ENCODE peak calls at places on chromosome 4, in seven cellular contexts. N is Peyer's patch, Y is A673, X is astrocyte of the spinal cord, E is tibial artery, H is ovary, I is GM23338. W is an unnamed sample.

GRCh38 chr4:184282251-184282713 is 64.6 kb upstream of the ENPP6 start:
- DNase-seq in N (peak; percentile 79), Y (no peak), X (no peak), H (no peak), I (peak; percentile 54), E (no peak), W (no peak)

GRCh38 chr4:73613130-73613529 is 7.1 kb downstream of the RASSF6 start:
- DNase-seq in I (no peak), H (no peak), E (no peak), N (peak; percentile 67), Y (no peak), X (no peak), W (no peak)

GRCh38 chr4:89863533-89863932 is 26.6 kb upstream of the SNCA start:
- DNase-seq in H (no peak), N (no peak), Y (no peak), E (no peak), I (no peak), X (no peak), W (no peak)

GRCh38 chr4:68267433-68267944 is 22.0 kb upstream of the TMPRSS11B start:
- DNase-seq in N (no peak), I (no peak), Y (no peak), H (no peak), X (peak; percentile 72), E (no peak), W (no peak)

GRCh38 chr4:86909540-86909939 is 17.3 kb upstream of the C4orf36 start:
- DNase-seq in I (no peak), X (no peak), N (no peak), Y (no peak), H (no peak), E (no peak), W (no peak)

GRCh38 chr4:85760521-85760920 is 285.6 kb downstream of the ARHGAP24 start:
- DNase-seq in H (no peak), E (no peak), I (no peak), N (no peak), X (no peak), Y (no peak), W (no peak)

GRCh38 chr4:22869235-22869634 is 176.5 kb downstream of the GBA3 start:
- DNase-seq in H (no peak), I (peak; percentile 64), E (no peak), X (no peak), Y (no peak), N (no peak), W (no peak)

GRCh38 chr4:38743866-38744265 is 38.9 kb downstream of the TLR10 start:
- DNase-seq in H (no peak), X (no peak), Y (no peak), E (no peak), N (no peak), I (no peak), W (no peak)

GRCh38 chr4:40225497-40225896 is 28.7 kb downstream of the RHOH start:
- DNase-seq in H (no peak), X (no peak), E (no peak), N (no peak), Y (no peak), I (no peak), W (no peak)

GRCh38 chr4:445410-445809 is 53.5 kb downstream of the ZNF721 start:
- DNase-seq in X (no peak), N (no peak), E (no peak), I (no peak), H (no peak), Y (no peak), W (no peak)

GRCh38 chr4:121824950-121825349 is 1.3 kb upstream of the CCNA2 start:
- DNase-seq in E (no peak), X (no peak), H (no peak), I (no peak), N (no peak), Y (no peak), W (no peak)

DNA sequence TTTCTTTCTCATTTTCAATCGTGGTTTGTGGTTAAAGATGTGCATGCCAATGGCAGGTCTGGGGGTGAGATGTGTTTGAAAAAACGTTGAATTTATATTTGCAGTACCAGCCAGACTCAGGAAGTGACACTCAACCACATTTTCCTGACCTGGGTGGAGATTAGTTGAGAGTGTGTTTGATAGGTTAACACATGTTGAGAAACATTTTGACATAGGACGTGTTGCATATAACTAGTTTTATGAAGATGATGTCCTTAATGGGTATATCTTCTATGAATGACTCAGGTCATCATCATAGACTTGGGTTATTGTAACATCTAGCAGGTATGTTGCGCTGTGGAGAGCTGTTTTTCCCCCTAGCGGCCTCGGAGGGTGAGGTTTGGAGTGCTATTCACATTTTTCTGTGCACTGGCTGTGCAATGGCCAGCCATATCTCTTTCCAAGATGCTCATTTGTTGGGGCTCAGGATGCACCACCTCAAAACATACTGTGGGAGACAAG is 21.7 kb upstream of the CD38 start:
- DNase-seq in I (no peak), X (peak; percentile 55), H (no peak), N (peak; percentile 67), Y (no peak), E (no peak), W (no peak)
- H3K4me3 ChIP-seq in I (no peak overlapping the region), X (no peak overlapping the region), H (no peak overlapping the region), N (no peak overlapping the region), Y (no peak overlapping the region), E (no peak overlapping the region), W (no peak overlapping the region)

GRCh38 chr4:118774989-118775388 is 60.9 kb downstream of the SEC24D start:
- DNase-seq in Y (no peak), I (no peak), H (no peak), E (no peak), N (no peak), X (peak; percentile 49), W (no peak)

GRCh38 chr4:118774321-118774720 is 61.6 kb downstream of the SEC24D start:
- DNase-seq in H (no peak), E (no peak), I (no peak), Y (no peak), X (no peak), N (no peak), W (no peak)

GRCh38 chr4:118773082-118773792 is 62.7 kb downstream of the SEC24D start:
- DNase-seq in I (no peak), H (no peak), E (no peak), X (no peak), N (no peak), Y (no peak), W (no peak)

GRCh38 chr4:118770741-118771187 is 65.2 kb downstream of the SEC24D start:
- DNase-seq in E (no peak), H (no peak), I (no peak), X (no peak), Y (no peak), N (no peak), W (no peak)

GRCh38 chr4:118772149-118773081 is 63.5 kb downstream of the SEC24D start:
- DNase-seq in N (no peak), E (no peak), Y (peak; percentile 68), X (peak; percentile 63), I (peak; percentile 69), H (no peak), W (no peak)
- TF ChIP-seq CTCF in N (peak; percentile 57), E (peak; percentile 77), Y (peak; percentile 72), X (peak; percentile 45), I (peak; percentile 76), H (peak; percentile 59), W (peak; percentile 26)

DNA sequence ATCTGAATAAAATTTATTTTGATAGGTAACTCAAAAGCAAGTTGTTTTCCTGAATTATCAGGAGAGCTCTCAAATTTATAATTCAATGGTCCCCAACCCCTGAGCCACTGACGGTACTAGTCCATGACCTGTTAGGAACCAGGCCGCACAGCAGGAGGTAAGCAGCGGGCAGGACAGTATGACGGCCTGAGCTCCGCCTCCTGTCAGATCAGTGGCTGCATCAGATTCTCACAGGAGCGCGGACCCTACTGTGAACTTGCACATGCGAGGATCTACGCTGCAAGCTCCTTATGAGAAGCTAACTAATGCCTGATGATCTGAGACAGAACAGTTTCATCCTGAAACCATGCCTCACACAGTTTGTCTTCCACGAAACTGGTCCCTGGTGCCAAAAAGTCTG is 37.9 kb upstream of the SEC24B start:
- DNase-seq in I (peak; percentile 50), Y (no peak), X (no peak), N (no peak), E (no peak), H (no peak), W (no peak)
- H3K4me3 ChIP-seq in I (no peak overlapping the region), Y (no peak overlapping the region), X (no peak overlapping the region), N (no peak overlapping the region), E (no peak overlapping the region), H (no peak overlapping the region), W (no peak overlapping the region)

GRCh38 chr4:18664051-18664450 is 642.5 kb upstream of the LCORL start:
- DNase-seq in N (no peak), E (no peak), I (no peak), X (no peak), Y (no peak), H (no peak), W (no peak)

GRCh38 chr4:18670034-18670433 is 648.5 kb upstream of the LCORL start:
- DNase-seq in H (no peak), Y (no peak), N (no peak), I (no peak), E (no peak), X (no peak), W (no peak)

GRCh38 chr4:18669390-18669789 is 647.8 kb upstream of the LCORL start:
- DNase-seq in Y (no peak), I (no peak), H (no peak), X (no peak), N (no peak), E (no peak), W (no peak)

GRCh38 chr4:18666322-18666721 is 644.8 kb upstream of the LCORL start:
- DNase-seq in N (no peak), X (no peak), E (no peak), I (no peak), H (no peak), Y (no peak), W (no peak)
- TF ChIP-seq CTCF in N (no peak), X (no peak), E (no peak), I (no peak), H (no peak), Y (no peak), W (no peak)

DNA sequence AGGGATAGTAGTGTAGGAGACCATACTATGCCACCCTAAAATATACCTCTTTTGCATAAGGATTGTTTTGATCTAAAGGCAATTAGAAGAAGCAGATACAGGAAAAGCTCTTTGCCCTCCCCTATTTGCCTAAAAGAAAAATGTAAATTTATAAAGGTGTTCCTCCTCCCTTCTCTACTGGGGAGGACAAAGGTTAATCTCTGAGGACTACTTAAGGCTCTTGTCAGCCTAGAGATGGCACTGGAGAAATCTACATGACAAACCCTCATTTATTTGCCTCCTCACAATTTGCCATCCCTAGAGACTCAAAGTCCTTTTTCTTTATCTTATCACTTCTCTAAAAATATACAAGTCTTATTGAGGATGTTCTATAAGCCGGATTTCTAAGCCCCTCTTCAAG is 1021.8 kb downstream of the STPG2 start:
- DNase-seq in E (no peak), X (no peak), N (no peak), I (peak; percentile 32), H (no peak), Y (no peak), W (no peak)
- H3K4me3 ChIP-seq in E (no peak overlapping the region), X (no peak overlapping the region), N (no peak overlapping the region), I (no peak overlapping the region), H (no peak overlapping the region), Y (no peak overlapping the region), W (no peak overlapping the region)